ENCODE peak calls at places on chromosome 17, in five cellular contexts. F, N, K, E and O are unnamed samples.

GRCh38 chr17:37820313-37821024 is 75.6 kb upstream of the HNF1B start:
- DNase-seq in E (no peak), F (no peak), K (no peak), N (no peak), O (no peak)

GRCh38 chr17:2690165-2691068 is 21.1 kb downstream of the CLUH start:
- DNase-seq in N (no peak), E (no peak), F (no peak), K (peak; percentile 41), O (no peak)

GRCh38 chr17:78252701-78253635 is 21.5 kb downstream of the TMEM235 start:
- DNase-seq in E (no peak), F (no peak), N (no peak), K (no peak), O (no peak)

GRCh38 chr17:2634361-2634960 is 41.0 kb downstream of the PAFAH1B1 start:
- DNase-seq in K (no peak), F (no peak), N (no peak), E (no peak), O (no peak)

GRCh38 chr17:48629411-48629759 is 3.2 kb upstream of the HOXB9 start:
- DNase-seq in F (no peak), K (no peak), E (no peak), N (no peak), O (no peak)

GRCh38 chr17:38958756-38959155 is 8.4 kb downstream of the FBXO47 start:
- DNase-seq in E (no peak), N (no peak), F (no peak), K (no peak), O (no peak)

GRCh38 chr17:17419166-17419565 is 57.6 kb upstream of the MED9 start:
- DNase-seq in E (no peak), F (no peak), N (no peak), K (peak; percentile 23), O (no peak)

GRCh38 chr17:79126139-79126538 is 51.5 kb downstream of the ENGASE start:
- DNase-seq in N (no peak), K (no peak), F (no peak), E (peak; percentile 54), O (no peak)

GRCh38 chr17:21253646-21254441 is 634 bp upstream of the NATD1 start:
- DNase-seq in E (no peak), K (no peak), N (no peak), F (no peak), O (no peak)

GRCh38 chr17:47864791-47865216 is 13.8 kb upstream of the SP6 start:
- DNase-seq in N (no peak), E (no peak), F (no peak), K (no peak), O (no peak)

GRCh38 chr17:1986783-1987451 is 38.2 kb downstream of the RTN4RL1 start:
- DNase-seq in F (no peak), E (no peak), K (no peak), N (no peak), O (no peak)

GRCh38 chr17:12623220-12623848 is 42.4 kb upstream of the MYOCD start:
- DNase-seq in F (no peak), N (no peak), E (no peak), K (no peak), O (no peak)

GRCh38 chr17:74332017-74332650 is 6.1 kb downstream of the KIF19 start:
- DNase-seq in K (no peak), N (no peak), F (no peak), E (no peak), O (no peak)

GRCh38 chr17:15398291-15398690 is 56.9 kb upstream of the TEKT3 start:
- DNase-seq in E (no peak), N (no peak), F (no peak), K (no peak), O (no peak)

GRCh38 chr17:79645777-79646088 is 34.9 kb upstream of the RBFOX3 start:
- DNase-seq in N (no peak), K (no peak), E (no peak), F (no peak), O (no peak)

GRCh38 chr17:3890082-3890892 is 2.6 kb downstream of the CAMKK1 start:
- DNase-seq in N (peak; percentile 62), E (no peak), K (no peak), F (peak; percentile 54), O (no peak)

GRCh38 chr17:15954222-15954621 is 9.3 kb downstream of the ADORA2B start:
- DNase-seq in E (no peak), N (peak; percentile 24), K (no peak), F (no peak), O (no peak)

GRCh38 chr17:31621566-31621965 is 230.1 kb downstream of the RAB11FIP4 start:
- DNase-seq in F (no peak), N (no peak), E (no peak), K (no peak), O (no peak)

GRCh38 chr17:78641243-78641642 is 64.0 kb upstream of the DNAH17 start:
- DNase-seq in F (no peak), E (no peak), N (no peak), K (no peak), O (no peak)

GRCh38 chr17:59785091-59785799 is 77.8 kb downstream of the VMP1 start:
- DNase-seq in N (no peak), E (no peak), K (no peak), F (no peak), O (no peak)

GRCh38 chr17:12985431-12986285 is 32.2 kb downstream of the ELAC2 start:
- DNase-seq in K (no peak), E (no peak), F (no peak), N (no peak), O (no peak)

GRCh38 chr17:19948100-19948943 is 29.3 kb downstream of the AKAP10 start:
- DNase-seq in K (no peak), E (no peak), N (no peak), F (no peak), O (no peak)

GRCh38 chr17:17763136-17763535 is 73.7 kb downstream of the SREBF1 start:
- DNase-seq in F (no peak), N (no peak), K (no peak), E (no peak), O (no peak)

GRCh38 chr17:77807746-77808441 is 150.6 kb upstream of the TNRC6C start:
- DNase-seq in N (no peak), F (no peak), E (no peak), K (no peak), O (no peak)

GRCh38 chr17:71315568-71315967 is 805.3 kb upstream of the SOX9 start:
- DNase-seq in N (no peak), E (no peak), F (no peak), K (no peak), O (no peak)

GRCh38 chr17:78717431-78717980 is 64.6 kb downstream of the CYTH1 start:
- DNase-seq in N (no peak), K (peak; percentile 70), E (no peak), F (no peak), O (no peak)

GRCh38 chr17:41308251-41308917 is 725 bp downstream of the KRTAP16-1 start:
- DNase-seq in N (no peak), F (peak; percentile 48), K (no peak), E (no peak), O (no peak)

GRCh38 chr17:50423553-50424159 is 2.4 kb upstream of the ACSF2 start:
- DNase-seq in F (no peak), E (no peak), K (no peak), N (no peak), O (no peak)

GRCh38 chr17:59914274-59914854 is 21.4 kb downstream of the RPS6KB1 start:
- DNase-seq in F (no peak), K (no peak), E (no peak), N (peak; percentile 40), O (no peak)

GRCh38 chr17:48487221-48487620 is 43.6 kb downstream of the HOXB1 start:
- DNase-seq in F (no peak), K (no peak), N (no peak), E (no peak), O (no peak)

GRCh38 chr17:17345686-17346427 is 42.7 kb downstream of the NT5M start:
- DNase-seq in N (no peak), F (no peak), K (peak; percentile 39), E (no peak), O (no peak)

GRCh38 chr17:45451131-45451530 is 18.5 kb upstream of the ARHGAP27 start:
- DNase-seq in E (peak; percentile 44), K (no peak), N (no peak), F (no peak), O (no peak)
- TF ChIP-seq CTCF in E (no peak), K (no peak), N (no peak), F (no peak), O (no peak)

GRCh38 chr17:82865996-82866395 is 26.2 kb upstream of the ZNF750 start:
- DNase-seq in N (no peak), K (no peak), E (no peak), F (no peak), O (no peak)

GRCh38 chr17:82864721-82865240 is 25.0 kb upstream of the ZNF750 start:
- DNase-seq in F (no peak), E (no peak), K (no peak), N (no peak), O (no peak)

GRCh38 chr17:82863941-82864720 is 24.3 kb upstream of the ZNF750 start:
- DNase-seq in F (peak; percentile 61), N (no peak), K (no peak), E (no peak), O (no peak)

GRCh38 chr17:82866521-82867214 is 26.8 kb upstream of the ZNF750 start:
- DNase-seq in E (no peak), K (no peak), N (no peak), F (no peak), O (no peak)

DNA sequence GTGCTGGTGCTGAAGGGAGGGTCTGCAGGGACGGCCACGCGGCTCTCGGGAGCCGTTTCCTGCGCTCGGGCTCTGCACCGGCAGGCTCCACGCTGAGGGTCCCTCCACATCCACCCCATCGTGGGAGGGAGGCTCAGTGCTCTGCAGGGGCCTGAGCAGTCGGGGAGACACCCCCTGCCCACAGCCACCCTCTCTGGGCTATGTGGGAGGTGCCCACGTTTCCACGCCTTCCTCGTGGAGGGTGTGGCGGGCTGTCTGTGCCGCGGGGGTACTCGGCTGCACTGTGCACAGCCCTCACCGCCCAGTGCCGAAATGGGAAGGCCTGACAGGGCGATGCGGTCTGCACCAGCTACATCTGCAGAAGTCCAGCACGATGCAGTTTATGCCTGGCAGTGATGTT is 25.5 kb upstream of the ZNF750 start:
- DNase-seq in K (no peak), N (no peak), E (no peak), F (no peak), O (no peak)
- TF ChIP-seq CTCF in K (no peak), N (no peak), E (no peak), F (no peak), O (no peak)

GRCh38 chr17:75594499-75595283 is 7.1 kb downstream of the MYO15B start:
- DNase-seq in N (no peak), F (no peak), K (peak; percentile 45), E (no peak), O (no peak)
- TF ChIP-seq CTCF in N (no peak), F (no peak), K (no peak), E (no peak), O (no peak)

DNA sequence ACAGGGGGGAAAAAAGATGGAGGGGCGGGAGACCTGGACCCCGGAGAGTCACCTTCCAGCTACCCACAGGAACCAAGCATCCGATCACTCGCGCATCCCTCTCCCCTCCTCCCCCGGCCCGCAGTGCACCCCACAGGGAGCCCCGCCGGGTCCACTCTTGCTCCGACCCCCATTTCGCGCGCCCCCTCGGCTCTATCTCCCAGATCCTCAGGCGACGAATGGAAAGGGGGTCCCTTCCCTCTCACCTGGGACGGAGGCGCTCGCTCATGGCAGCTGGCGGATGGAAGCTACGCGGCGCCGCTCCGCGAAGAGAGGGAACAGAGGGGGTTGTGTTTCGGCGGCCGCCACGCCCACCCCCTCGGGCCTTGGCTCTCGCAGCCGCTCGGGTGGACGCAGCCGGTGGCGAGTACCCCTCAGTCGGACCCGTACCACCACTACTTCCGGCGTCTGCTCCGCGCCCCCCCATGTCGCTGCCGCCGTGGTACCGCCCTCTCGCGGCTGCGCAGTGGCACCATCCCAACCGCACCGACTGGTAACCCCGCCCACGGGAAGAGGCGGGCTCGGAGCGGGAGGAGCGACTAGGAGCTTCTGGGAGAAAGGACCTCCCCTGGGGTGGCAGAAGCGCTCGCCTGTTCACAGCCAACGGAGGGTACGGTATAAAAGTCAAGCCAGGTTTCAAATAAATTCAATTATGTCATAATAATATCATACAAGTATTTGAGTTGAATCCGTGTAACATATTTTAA is 29.7 kb downstream of the CPSF4L start:
- DNase-seq in F (peak; percentile 97), K (peak; percentile 98), N (peak; percentile 84), E (peak; percentile 97), O (peak; percentile 95)
- TF ChIP-seq CTCF in F (no peak), K (no peak), N (no peak), E (no peak), O (peak; percentile 53)